ENCODE peak calls at places on chromosomes 13 and 19, in nine cellular contexts. A is uterus, U is cardiac fibroblast, W is tibial artery, V is brain microvascular endothelial cell, L is vagina, I is kidney epithelial cell, X is fibroblast of the aortic adventitia, F is psoas muscle. J is an unnamed sample.

GRCh38 chr13:74715718-74716117 is 581.5 kb upstream of the KLF12 start:
- DNase-seq in A (no peak), U (no peak), W (no peak), V (no peak), L (no peak), I (no peak), X (no peak), F (no peak), J (no peak)

GRCh38 chr13:45615501-45616101 is at the start of gene ERICH6B:
- DNase-seq in A (no peak), U (peak; percentile 37), W (no peak), V (peak; percentile 37), L (no peak), I (no peak), X (peak; percentile 6), F (no peak), J (peak; percentile 26)

GRCh38 chr19:46745521-46746280 is at the start of gene FKRP:
- DNase-seq in A (no peak), U (no peak), W (no peak), V (no peak), L (no peak), I (no peak), X (no peak), F (no peak), J (no peak)

GRCh38 chr13:97914537-97914936 is 38.9 kb upstream of the IPO5 start:
- DNase-seq in A (no peak), U (no peak), W (no peak), V (no peak), L (no peak), I (no peak), X (peak; percentile 54), F (no peak), J (no peak)

GRCh38 chr13:38883783-38884182 is 106.8 kb downstream of the STOML3 start:
- DNase-seq in A (no peak), U (peak; percentile 8), W (no peak), V (peak; percentile 49), L (no peak), I (no peak), X (no peak), F (no peak), J (no peak)

GRCh38 chr13:43763143-43763759 is 23.5 kb downstream of the ENOX1 start:
- DNase-seq in A (no peak), U (no peak), W (no peak), V (no peak), L (no peak), I (no peak), X (no peak), F (no peak), J (no peak)

GRCh38 chr19:16268676-16269319 is 55.8 kb upstream of the KLF2 start:
- DNase-seq in A (no peak), U (no peak), W (no peak), V (no peak), L (no peak), I (no peak), X (no peak), F (no peak), J (no peak)

GRCh38 chr13:45410466-45410865 is 7.7 kb downstream of the SLC25A30 start:
- DNase-seq in A (no peak), U (no peak), W (no peak), V (no peak), L (no peak), I (no peak), X (no peak), F (no peak), J (no peak)

GRCh38 chr13:99191900-99192399 is 8.7 kb upstream of the UBAC2 start:
- DNase-seq in A (no peak), U (peak; percentile 11), W (no peak), V (peak; percentile 5), L (peak; percentile 92), I (no peak), X (peak; percentile 66), F (no peak), J (no peak)

GRCh38 chr19:51593138-51593890 is 22.2 kb downstream of the ZNF175 start:
- DNase-seq in A (no peak), U (no peak), W (no peak), V (no peak), L (no peak), I (no peak), X (no peak), F (no peak), J (no peak)

GRCh38 chr13:26471807-26472206 is 85.7 kb upstream of the WASF3 start:
- DNase-seq in A (no peak), U (no peak), W (no peak), V (no peak), L (no peak), I (no peak), X (no peak), F (no peak), J (no peak)

GRCh38 chr19:29526730-29527499 is 1.1 kb downstream of the VSTM2B start:
- DNase-seq in A (no peak), U (no peak), W (no peak), V (no peak), L (no peak), I (no peak), X (no peak), F (no peak), J (no peak)

GRCh38 chr19:47057328-47057727 is 8.9 kb upstream of the TMEM160 start:
- DNase-seq in A (no peak), U (peak; percentile 31), W (no peak), V (peak; percentile 56), L (no peak), I (no peak), X (no peak), F (no peak), J (peak; percentile 29)

GRCh38 chr19:51144482-51145045 is 2.5 kb downstream of the SIGLEC7 start:
- DNase-seq in A (no peak), U (no peak), W (no peak), V (no peak), L (no peak), I (no peak), X (no peak), F (no peak), J (no peak)

GRCh38 chr13:70571221-70571620 is 463.0 kb upstream of the KLHL1 start:
- DNase-seq in A (no peak), U (no peak), W (no peak), V (no peak), L (no peak), I (no peak), X (no peak), F (no peak), J (no peak)

GRCh38 chr13:70568571-70568970 is 460.3 kb upstream of the KLHL1 start:
- DNase-seq in A (no peak), U (peak; percentile 51), W (no peak), V (peak; percentile 47), L (no peak), I (no peak), X (peak; percentile 25), F (no peak), J (peak; percentile 64)
- TF ChIP-seq CTCF in A (peak; percentile 36), U (peak; percentile 61), W (peak; percentile 39), V (peak; percentile 41), L (no peak), I (peak; percentile 53), X (peak; percentile 33), F (peak; percentile 50), J (peak; percentile 58)

GRCh38 chr19:55352746-55353145 is 1.8 kb downstream of the COX6B2 start:
- DNase-seq in A (no peak), U (no peak), W (no peak), V (no peak), L (no peak), I (no peak), X (no peak), F (no peak), J (no peak)
- H3K4me3 ChIP-seq in A (no peak overlapping the region), U (no peak overlapping the region), W (no peak overlapping the region), V (no peak overlapping the region), L (no peak overlapping the region), I (no peak overlapping the region), X (no peak overlapping the region), F (no peak overlapping the region), J (no peak overlapping the region)

GRCh38 chr19:44164327-44164672 is 600 bp upstream of the ZNF226 start:
- DNase-seq in A (no peak), U (no peak), W (no peak), V (no peak), L (no peak), I (no peak), X (no peak), F (no peak), J (no peak)
- TF ChIP-seq CTCF in A (no peak), U (no peak), W (no peak), V (no peak), L (no peak), I (no peak), X (no peak), F (no peak), J (no peak)

GRCh38 chr19:7924651-7925170 is 1.2 kb downstream of the CTXN1 start:
- DNase-seq in A (peak; percentile 48), U (no peak), W (no peak), V (no peak), L (no peak), I (no peak), X (no peak), F (peak; percentile 21), J (no peak)
- H3K4me3 ChIP-seq in A (peak overlapping the region; percentile 53), U (no peak overlapping the region), W (peak overlapping the region; percentile 61), V (peak overlapping the region; percentile 15), L (peak overlapping the region; percentile 76), I (peak overlapping the region; percentile 39), X (no peak overlapping the region), F (peak overlapping the region; percentile 55), J (no peak overlapping the region)

GRCh38 chr13:105063676-105064075 is 1471.8 kb downstream of the EFNB2 start:
- DNase-seq in A (no peak), U (no peak), W (no peak), V (no peak), L (no peak), I (no peak), X (no peak), F (no peak), J (no peak)
- TF ChIP-seq CTCF in A (no peak), U (no peak), W (no peak), V (no peak), L (no peak), I (no peak), X (no peak), F (no peak), J (no peak)

GRCh38 chr19:17488593-17489391 is 18.5 kb downstream of the SLC27A1 start:
- DNase-seq in A (peak; percentile 52), U (no peak), W (peak; percentile 71), V (no peak), L (no peak), I (no peak), X (no peak), F (peak; percentile 63), J (peak; percentile 34)
- H3K4me3 ChIP-seq in A (no peak overlapping the region), U (no peak overlapping the region), W (no peak overlapping the region), V (no peak overlapping the region), L (no peak overlapping the region), I (no peak overlapping the region), X (no peak overlapping the region), F (peak overlapping the region; percentile 11), J (no peak overlapping the region)

DNA sequence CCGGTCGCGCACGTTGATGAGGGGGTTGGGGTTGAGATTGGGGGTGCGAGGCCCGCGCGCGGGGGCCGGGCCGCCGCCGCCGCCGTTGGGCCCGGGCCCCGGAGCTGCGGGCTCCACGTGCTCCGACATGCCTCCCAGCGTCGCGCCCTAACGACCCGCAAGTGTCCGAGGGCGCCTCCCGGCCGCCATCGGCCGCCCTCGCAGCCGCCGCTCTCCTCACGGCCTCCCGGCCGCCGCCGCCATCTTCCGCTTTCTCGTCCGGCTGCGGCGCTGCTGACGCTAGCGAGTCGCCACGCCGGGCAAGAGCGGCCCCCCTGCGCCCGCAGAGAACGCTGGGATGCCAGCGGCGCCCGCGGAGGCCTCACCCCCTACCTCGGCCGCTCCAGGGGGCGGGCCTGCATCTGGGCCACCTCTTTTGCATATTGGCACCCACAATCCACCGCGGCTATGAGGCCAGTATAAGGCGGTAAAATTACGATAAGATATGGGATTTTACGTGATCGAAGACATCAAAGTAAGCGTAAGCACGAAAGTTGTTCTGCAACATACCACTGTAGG is at the start of gene TMEM259:
- DNase-seq in A (peak; percentile 99), U (peak; percentile 99), W (peak; percentile 99), V (peak; percentile 94), L (no peak), I (peak; percentile 69), X (peak; percentile 98), F (peak; percentile 98), J (peak; percentile 98)
- TF ChIP-seq CTCF in A (no peak), U (no peak), W (peak; percentile 21), V (no peak), L (no peak), I (no peak), X (no peak), F (no peak), J (no peak)